ENCODE peak calls at places on chromosomes 12 and 14, in five cellular contexts. One of them, this sample, is unnamed.

GRCh38 chr14:34081126-34081575 is 130.3 kb upstream of the EGLN3 start:
- DNase-seq in IMR-90: no peak
- DNase-seq in neuronal stem cell: no peak
- DNase-seq in mesenchymal stem cell: peak
- DNase-seq in H9: no peak
- DNase-seq in this sample: no peak

GRCh38 chr14:34804933-34805332 is 70.2 kb downstream of the BAZ1A start:
- DNase-seq in H9: no peak
- DNase-seq in IMR-90: no peak
- DNase-seq in mesenchymal stem cell: no peak
- DNase-seq in neuronal stem cell: no peak
- DNase-seq in this sample: no peak

GRCh38 chr12:7751394-7751793 is 4.2 kb upstream of the CLEC4C start:
- DNase-seq in H9: peak
- DNase-seq in neuronal stem cell: no peak
- DNase-seq in IMR-90: no peak
- DNase-seq in mesenchymal stem cell: no peak
- DNase-seq in this sample: no peak

GRCh38 chr14:91113829-91114078 is at the start of gene DGLUCY:
- DNase-seq in H9: no peak
- DNase-seq in IMR-90: peak
- DNase-seq in neuronal stem cell: no peak
- DNase-seq in mesenchymal stem cell: peak
- DNase-seq in this sample: no peak

GRCh38 chr12:52636189-52636588 is 15.8 kb downstream of the KRT2 start:
- DNase-seq in H9: peak
- DNase-seq in neuronal stem cell: no peak
- DNase-seq in mesenchymal stem cell: no peak
- DNase-seq in IMR-90: no peak
- DNase-seq in this sample: no peak

GRCh38 chr12:24455811-24456210 is 493.1 kb downstream of the BCAT1 start:
- DNase-seq in mesenchymal stem cell: no peak
- DNase-seq in IMR-90: no peak
- DNase-seq in neuronal stem cell: no peak
- DNase-seq in H9: no peak
- DNase-seq in this sample: no peak

GRCh38 chr12:7868391-7868790 is 4.3 kb downstream of the SLC2A14 start:
- DNase-seq in mesenchymal stem cell: no peak
- DNase-seq in H9: no peak
- DNase-seq in IMR-90: peak
- DNase-seq in neuronal stem cell: no peak
- DNase-seq in this sample: no peak

GRCh38 chr14:92516966-92517350 is 3.4 kb downstream of the RIN3 start:
- DNase-seq in IMR-90: no peak
- DNase-seq in mesenchymal stem cell: no peak
- DNase-seq in H9: no peak
- DNase-seq in neuronal stem cell: no peak
- DNase-seq in this sample: no peak

GRCh38 chr12:122839907-122840554 is 4.8 kb downstream of the HIP1R start:
- DNase-seq in mesenchymal stem cell: no peak
- DNase-seq in neuronal stem cell: no peak
- DNase-seq in IMR-90: no peak
- DNase-seq in H9: no peak
- DNase-seq in this sample: no peak

GRCh38 chr14:51787352-51787751 is 73.1 kb upstream of the GNG2 start:
- DNase-seq in H9: no peak
- DNase-seq in IMR-90: no peak
- DNase-seq in mesenchymal stem cell: no peak
- DNase-seq in neuronal stem cell: no peak
- DNase-seq in this sample: no peak

GRCh38 chr14:99571303-99571986 is 32.6 kb downstream of the CCDC85C start:
- DNase-seq in neuronal stem cell: no peak
- DNase-seq in mesenchymal stem cell: no peak
- DNase-seq in IMR-90: no peak
- DNase-seq in H9: no peak
- DNase-seq in this sample: no peak

GRCh38 chr14:87030182-87030581 is 962.8 kb downstream of the GALC start:
- DNase-seq in IMR-90: no peak
- DNase-seq in mesenchymal stem cell: no peak
- DNase-seq in neuronal stem cell: no peak
- DNase-seq in H9: no peak
- DNase-seq in this sample: no peak

DNA sequence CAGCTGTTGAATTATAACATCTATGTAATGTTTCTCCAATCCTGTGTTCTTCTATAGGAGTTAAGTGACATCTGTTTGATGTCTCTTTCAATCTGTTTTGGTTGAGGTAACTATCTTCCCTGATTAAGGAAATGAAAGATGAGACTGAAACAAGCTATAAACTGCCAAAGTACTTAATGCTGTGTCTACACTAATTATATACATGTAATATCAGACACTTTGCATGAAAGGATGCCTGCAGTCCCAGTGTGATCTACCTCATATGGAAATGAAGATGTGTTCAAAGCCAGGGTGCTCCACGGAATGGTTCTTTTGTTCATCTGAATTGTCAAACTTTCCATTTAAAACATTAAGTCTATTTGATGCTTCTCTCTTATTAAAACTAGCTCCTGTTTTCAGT is 958.3 kb downstream of the GALC start:
- DNase-seq in neuronal stem cell: no peak
- DNase-seq in mesenchymal stem cell: no peak
- DNase-seq in H9: no peak
- DNase-seq in IMR-90: no peak
- DNase-seq in this sample: no peak
- H2BK15ac ChIP-seq in neuronal stem cell: no peak
- H2BK15ac ChIP-seq in mesenchymal stem cell: no peak
- H2BK15ac ChIP-seq in H9: no peak
- H2BK15ac ChIP-seq in IMR-90: no peak
- H2BK15ac ChIP-seq in this sample: no peak

GRCh38 chr12:107091381-107091780 is 2.0 kb downstream of the CRY1 start:
- DNase-seq in H9: no peak
- DNase-seq in mesenchymal stem cell: peak
- DNase-seq in IMR-90: peak
- DNase-seq in neuronal stem cell: no peak
- DNase-seq in this sample: no peak

GRCh38 chr12:107093547-107094448 is at the start of gene CRY1:
- DNase-seq in mesenchymal stem cell: peak
- DNase-seq in H9: peak
- DNase-seq in neuronal stem cell: peak
- DNase-seq in IMR-90: peak
- DNase-seq in this sample: peak

GRCh38 chr12:107096571-107096970 is 3.2 kb upstream of the CRY1 start:
- DNase-seq in mesenchymal stem cell: no peak
- DNase-seq in IMR-90: no peak
- DNase-seq in H9: no peak
- DNase-seq in neuronal stem cell: no peak
- DNase-seq in this sample: no peak

GRCh38 chr12:107091989-107092641 is 1.2 kb downstream of the CRY1 start:
- DNase-seq in neuronal stem cell: peak
- DNase-seq in IMR-90: peak
- DNase-seq in H9: peak
- DNase-seq in mesenchymal stem cell: peak
- DNase-seq in this sample: no peak

DNA sequence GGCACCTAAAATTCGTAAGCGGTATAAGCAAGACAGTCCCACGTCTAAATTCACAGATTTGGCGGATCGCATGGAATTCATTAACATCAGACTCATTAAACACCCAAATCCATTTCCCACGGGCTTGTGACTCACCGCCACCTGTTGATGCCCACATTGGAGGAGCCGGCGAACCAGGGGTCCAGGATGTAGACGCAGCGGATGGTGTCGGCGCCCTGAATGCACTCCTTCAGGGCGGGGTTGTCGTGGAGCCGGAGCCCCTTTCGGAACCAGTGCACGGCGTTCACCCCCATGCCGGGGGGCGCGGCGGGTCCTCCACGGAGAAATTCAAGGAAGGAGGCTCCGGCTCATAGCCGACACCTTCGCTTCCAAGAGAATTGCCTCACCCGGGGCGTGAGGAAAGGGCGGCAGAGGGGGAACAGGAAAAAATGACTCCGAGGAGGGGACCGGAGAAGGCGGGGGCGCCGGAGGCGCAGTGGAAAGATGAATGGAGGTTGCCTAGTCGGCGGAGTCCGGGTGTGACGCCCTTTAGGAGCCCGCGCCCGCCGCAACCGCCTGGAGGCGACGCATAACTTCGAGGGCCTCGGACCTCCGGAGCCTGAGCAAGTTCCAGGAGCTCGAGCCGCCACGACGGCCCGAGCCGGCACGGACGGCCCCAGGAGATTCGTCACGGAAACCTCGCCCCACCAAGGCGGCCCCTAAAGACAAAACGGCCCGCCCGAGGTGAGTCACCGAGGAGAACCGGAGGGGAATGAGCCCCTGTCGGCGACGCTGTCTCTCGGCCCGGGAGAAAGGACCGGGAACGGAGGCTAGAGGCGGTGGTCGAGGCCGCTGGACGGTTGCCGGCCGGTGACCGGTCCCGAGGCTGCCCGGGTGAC is 441 bp downstream of the CRY1 start:
- DNase-seq in IMR-90: no peak
- DNase-seq in H9: peak
- DNase-seq in mesenchymal stem cell: peak
- DNase-seq in neuronal stem cell: peak
- DNase-seq in this sample: no peak
- H4K8ac ChIP-seq in IMR-90: peak
- H4K8ac ChIP-seq in H9: peak
- H4K8ac ChIP-seq in mesenchymal stem cell: no peak
- H4K8ac ChIP-seq in neuronal stem cell: no peak
- H4K8ac ChIP-seq in this sample: peak

GRCh38 chr12:50948798-50949197 is 3.5 kb upstream of the HIGD1C start:
- DNase-seq in IMR-90: peak
- DNase-seq in H9: no peak
- DNase-seq in mesenchymal stem cell: no peak
- DNase-seq in neuronal stem cell: no peak
- DNase-seq in this sample: no peak
- H2BK15ac ChIP-seq in IMR-90: no peak
- H2BK15ac ChIP-seq in H9: no peak
- H2BK15ac ChIP-seq in mesenchymal stem cell: no peak
- H2BK15ac ChIP-seq in neuronal stem cell: no peak
- H2BK15ac ChIP-seq in this sample: no peak

GRCh38 chr12:4014858-4015224 is 141.6 kb upstream of the PARP11 start:
- DNase-seq in neuronal stem cell: no peak
- DNase-seq in H9: no peak
- DNase-seq in IMR-90: no peak
- DNase-seq in mesenchymal stem cell: no peak
- DNase-seq in this sample: no peak

GRCh38 chr12:4011597-4011996 is 138.4 kb upstream of the PARP11 start:
- DNase-seq in neuronal stem cell: no peak
- DNase-seq in IMR-90: no peak
- DNase-seq in H9: no peak
- DNase-seq in mesenchymal stem cell: no peak
- DNase-seq in this sample: no peak

GRCh38 chr12:4015225-4016076 is 142.3 kb upstream of the PARP11 start:
- DNase-seq in H9: no peak
- DNase-seq in mesenchymal stem cell: no peak
- DNase-seq in neuronal stem cell: no peak
- DNase-seq in IMR-90: no peak
- DNase-seq in this sample: no peak

GRCh38 chr12:4012073-4012472 is 138.9 kb upstream of the PARP11 start:
- DNase-seq in neuronal stem cell: no peak
- DNase-seq in H9: no peak
- DNase-seq in mesenchymal stem cell: no peak
- DNase-seq in IMR-90: no peak
- DNase-seq in this sample: no peak

DNA sequence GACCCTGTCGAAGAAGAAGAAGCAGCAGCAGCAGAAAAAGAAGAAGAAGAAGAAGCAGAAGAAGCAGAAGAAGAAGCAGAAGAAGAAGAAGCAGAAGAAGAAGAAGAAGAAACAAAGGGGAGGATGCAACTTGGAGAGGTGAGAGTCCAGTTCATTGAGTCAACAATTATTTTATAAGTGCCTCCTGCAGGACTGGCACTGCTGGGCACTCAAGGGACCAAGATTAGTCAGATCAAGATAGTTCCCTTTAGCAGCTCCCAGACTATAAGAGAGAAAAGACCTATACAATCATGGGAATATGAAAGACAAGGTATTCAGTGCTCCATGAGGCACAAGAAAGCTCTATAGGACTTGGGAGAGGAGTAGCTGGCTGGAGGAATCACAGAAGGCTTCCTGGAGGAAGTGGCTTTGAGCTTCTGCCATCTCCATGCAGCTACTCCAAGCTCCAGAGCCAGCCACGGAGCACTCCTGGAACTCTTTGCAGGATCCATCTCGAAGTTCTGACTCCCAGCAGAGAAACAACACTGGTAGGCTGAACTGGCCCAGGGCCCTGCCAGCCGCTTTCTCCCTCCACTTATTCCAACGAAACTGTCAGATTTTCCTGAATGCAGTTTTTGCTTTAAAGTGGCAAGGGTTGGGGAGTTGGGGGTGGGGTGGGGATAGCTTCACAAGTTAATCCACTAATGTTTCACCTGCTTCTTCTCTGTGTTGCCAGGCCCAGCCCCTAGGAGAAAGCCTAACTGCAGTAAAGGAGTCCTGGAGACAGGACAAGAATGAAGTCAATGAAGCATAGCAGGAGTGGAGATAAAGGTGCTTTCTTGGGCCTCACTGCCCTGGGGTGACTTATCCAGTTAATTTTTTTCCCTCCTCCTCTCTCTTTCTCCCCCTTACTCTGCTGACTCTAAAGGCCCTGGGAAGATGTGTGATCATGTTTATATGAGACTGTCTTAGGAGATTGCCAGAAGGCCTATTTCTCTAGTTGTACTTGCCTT is 140.1 kb upstream of the PARP11 start:
- DNase-seq in neuronal stem cell: no peak
- DNase-seq in IMR-90: no peak
- DNase-seq in H9: no peak
- DNase-seq in mesenchymal stem cell: no peak
- DNase-seq in this sample: no peak
- H4K8ac ChIP-seq in neuronal stem cell: no peak
- H4K8ac ChIP-seq in IMR-90: no peak
- H4K8ac ChIP-seq in H9: no peak
- H4K8ac ChIP-seq in mesenchymal stem cell: no peak
- H4K8ac ChIP-seq in this sample: no peak